ENCODE peak calls at places on chromosomes 6 and 20, in five cellular contexts. W is left lung, Y is lung, B is astrocyte of the spinal cord, Z is lower lobe of right lung. D is an unnamed sample.

GRCh38 chr6:2166717-2167116 is 78.7 kb downstream of the GMDS start:
- DNase-seq in Z (no peak), B (no peak), W (no peak), Y (no peak), D (no peak)

GRCh38 chr6:7649037-7649810 is 59.2 kb downstream of the SNRNP48 start:
- DNase-seq in Z (no peak), Y (no peak), B (no peak), W (no peak), D (no peak)

GRCh38 chr20:54223751-54224150 is 15.9 kb downstream of the PFDN4 start:
- DNase-seq in W (no peak), Y (no peak), B (no peak), Z (no peak), D (no peak)

GRCh38 chr6:27209659-27210269 is 37.7 kb upstream of the PRSS16 start:
- DNase-seq in W (no peak), B (no peak), Y (no peak), Z (no peak), D (no peak)

GRCh38 chr20:63642518-63643247 is 10.5 kb downstream of the STMN3 start:
- DNase-seq in Z (no peak), B (no peak), W (no peak), Y (no peak), D (no peak)

GRCh38 chr6:128822271-128822670 is 60.7 kb upstream of the LAMA2 start:
- DNase-seq in Y (no peak), B (peak; percentile 58), W (peak; percentile 74), Z (no peak), D (no peak)

GRCh38 chr6:107806675-107807074 is 17.4 kb downstream of the SCML4 start:
- DNase-seq in B (no peak), Y (no peak), Z (no peak), W (no peak), D (peak; percentile 64)

GRCh38 chr6:17365961-17366360 is 27.4 kb upstream of the CAP2 start:
- DNase-seq in W (no peak), B (no peak), Y (no peak), Z (no peak), D (no peak)

GRCh38 chr20:6828794-6829423 is 61.4 kb downstream of the BMP2 start:
- DNase-seq in Y (peak; percentile 59), Z (peak; percentile 50), W (no peak), B (peak; percentile 53), D (no peak)

GRCh38 chr6:45587229-45588060 is 209.7 kb upstream of the SUPT3H start:
- DNase-seq in Y (peak; percentile 3), Z (no peak), W (no peak), B (no peak), D (no peak)

GRCh38 chr20:22312744-22313346 is 271.5 kb downstream of the FOXA2 start:
- DNase-seq in B (peak; percentile 25), W (no peak), Z (no peak), Y (no peak), D (no peak)

GRCh38 chr6:95228636-95229035 is 348.7 kb upstream of the MANEA start:
- DNase-seq in Y (no peak), Z (no peak), W (no peak), B (no peak), D (no peak)

GRCh38 chr20:9411833-9412232 is 102.6 kb upstream of the LAMP5 start:
- DNase-seq in Z (no peak), W (no peak), Y (no peak), B (no peak), D (no peak)

GRCh38 chr6:89081129-89081422 is 525 bp downstream of the PNRC1 start:
- DNase-seq in Y (no peak), W (peak; percentile 89), B (no peak), Z (no peak), D (no peak)

GRCh38 chr20:43925786-43926185 is 11.1 kb downstream of the TOX2 start:
- DNase-seq in Z (no peak), W (no peak), B (no peak), Y (no peak), D (no peak)

GRCh38 chr6:130367767-130368166 is 1.9 kb downstream of the TMEM200A start:
- DNase-seq in Z (no peak), W (no peak), B (no peak), Y (no peak), D (no peak)

GRCh38 chr6:16337280-16337975 is 99.0 kb downstream of the GMPR start:
- DNase-seq in Z (peak; percentile 78), B (peak; percentile 70), W (no peak), Y (peak; percentile 63), D (no peak)

GRCh38 chr6:89954721-89955148 is 60.5 kb downstream of the GJA10 start:
- DNase-seq in B (no peak), W (no peak), Y (no peak), Z (no peak), D (no peak)

GRCh38 chr20:41002842-41003142 is 25.8 kb upstream of the TOP1 start:
- DNase-seq in B (no peak), Z (no peak), W (no peak), Y (no peak), D (no peak)

GRCh38 chr6:109944448-109944847 is 33.7 kb upstream of the GPR6 start:
- DNase-seq in Z (no peak), B (no peak), W (no peak), Y (no peak), D (no peak)

DNA sequence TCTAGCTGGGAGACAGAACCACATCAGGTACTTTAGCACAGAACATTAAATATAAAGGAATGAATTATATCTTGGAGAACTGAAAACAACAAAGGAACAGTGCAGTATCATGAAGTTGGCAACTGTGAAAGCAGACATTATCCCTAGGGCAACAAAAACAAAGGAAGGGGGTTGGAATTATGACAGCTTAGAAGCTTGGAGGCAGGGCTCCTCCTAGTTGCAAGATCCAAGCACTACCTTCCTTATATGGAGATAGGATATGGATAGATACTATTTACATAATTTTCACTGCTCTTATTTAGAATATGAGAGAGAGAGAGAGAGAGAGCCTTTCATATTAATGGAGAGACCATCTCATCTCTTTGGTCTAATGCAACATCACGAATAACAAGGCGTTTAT is 27.0 kb downstream of the TMEM14A start:
- DNase-seq in Z (no peak), Y (no peak), B (no peak), W (no peak), D (no peak)
- TF ChIP-seq CTCF in Z (no peak), Y (no peak), B (no peak), W (no peak), D (no peak)

GRCh38 chr20:49825521-49826033 is 12.9 kb downstream of the SLC9A8 start:
- DNase-seq in Y (peak; percentile 74), Z (peak; percentile 76), B (no peak), W (no peak), D (no peak)
- TF ChIP-seq CTCF in Y (no peak), Z (no peak), B (no peak), W (peak; percentile 18), D (no peak)

DNA sequence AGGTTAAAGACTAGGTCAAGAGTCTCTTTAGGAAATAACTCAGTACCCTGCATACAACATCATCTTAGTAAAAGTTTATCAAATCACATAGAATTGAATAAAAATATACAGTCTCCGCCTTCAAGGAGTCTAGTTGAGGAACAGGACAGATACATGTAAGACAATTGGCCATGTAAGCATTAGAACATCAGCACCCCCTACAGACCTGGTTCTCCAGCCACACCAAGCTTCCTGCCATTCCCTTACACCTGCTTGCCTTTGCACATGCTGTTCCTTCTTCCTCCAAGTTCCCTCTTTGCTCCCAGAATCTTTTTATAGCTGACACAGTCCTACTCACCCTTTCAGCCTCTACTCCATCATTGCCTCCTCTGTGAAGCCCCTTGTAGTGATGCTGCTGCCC is 187.8 kb upstream of the LRFN2 start:
- DNase-seq in W (no peak), B (no peak), Z (no peak), Y (no peak), D (no peak)
- TF ChIP-seq CTCF in W (no peak), B (no peak), Z (no peak), Y (no peak), D (no peak)

GRCh38 chr20:61724376-61724775 is 341.3 kb downstream of the TAF4 start:
- DNase-seq in B (peak; percentile 15), Z (no peak), W (no peak), Y (no peak), D (no peak)
- TF ChIP-seq CTCF in B (peak; percentile 46), Z (no peak), W (no peak), Y (no peak), D (peak; percentile 66)

DNA sequence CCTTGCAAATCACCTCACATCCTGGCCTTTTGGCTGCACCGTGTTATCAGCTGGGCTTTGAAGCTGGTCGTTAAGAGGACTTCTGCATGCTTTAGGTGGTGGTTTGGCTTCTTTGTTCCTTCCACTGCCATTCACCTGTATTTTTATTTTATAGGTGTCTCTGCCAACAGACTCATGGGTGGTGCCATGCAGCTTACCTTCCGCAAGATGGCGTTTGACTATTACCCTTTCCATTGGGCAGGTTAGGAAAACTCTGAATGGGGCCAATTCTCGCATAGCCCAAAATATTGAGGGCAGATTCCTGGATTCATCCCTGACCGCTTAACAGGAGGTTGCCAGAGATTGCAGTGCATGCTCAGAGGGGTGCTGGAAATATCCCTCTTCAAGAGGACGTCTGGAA is 32.4 kb downstream of the TAF11 start:
- DNase-seq in Y (no peak), B (no peak), Z (no peak), W (no peak), D (no peak)
- TF ChIP-seq CTCF in Y (no peak), B (no peak), Z (no peak), W (no peak), D (no peak)